ENCODE peak calls at places on chromosomes 16 and 17, in ten cellular contexts. One of them, this sample, is unnamed.

GRCh38 chr16:55501549-55502322 is 7.1 kb upstream of the LPCAT2 start:
- DNase-seq in lower lobe of right lung: no peak
- DNase-seq in K562: peak
- DNase-seq in heart left ventricle: no peak
- DNase-seq in CD4-positive, CD25-positive, alpha-beta regulatory T cell: no peak
- DNase-seq in skeletal muscle cell: no peak
- DNase-seq in A549: no peak
- DNase-seq in kidney epithelial cell: no peak
- DNase-seq in CD8-positive, alpha-beta memory T cell: no peak
- DNase-seq in mesendoderm: peak
- DNase-seq in this sample: no peak

GRCh38 chr16:81553814-81554675 is 109.4 kb downstream of the CMIP start:
- DNase-seq in lower lobe of right lung: peak
- DNase-seq in K562: no peak
- DNase-seq in heart left ventricle: no peak
- DNase-seq in CD4-positive, CD25-positive, alpha-beta regulatory T cell: no peak
- DNase-seq in skeletal muscle cell: no peak
- DNase-seq in A549: no peak
- DNase-seq in kidney epithelial cell: no peak
- DNase-seq in CD8-positive, alpha-beta memory T cell: no peak
- DNase-seq in mesendoderm: peak
- DNase-seq in this sample: no peak

GRCh38 chr16:56776562-56776961 is 46.6 kb downstream of the NUP93 start:
- DNase-seq in lower lobe of right lung: no peak
- DNase-seq in K562: peak
- DNase-seq in heart left ventricle: peak
- DNase-seq in CD4-positive, CD25-positive, alpha-beta regulatory T cell: no peak
- DNase-seq in skeletal muscle cell: no peak
- DNase-seq in A549: no peak
- DNase-seq in kidney epithelial cell: no peak
- DNase-seq in CD8-positive, alpha-beta memory T cell: no peak
- DNase-seq in mesendoderm: no peak
- DNase-seq in this sample: peak

GRCh38 chr16:84611041-84611440 is 6.8 kb downstream of the COTL1 start:
- DNase-seq in lower lobe of right lung: no peak
- DNase-seq in K562: no peak
- DNase-seq in heart left ventricle: no peak
- DNase-seq in CD4-positive, CD25-positive, alpha-beta regulatory T cell: no peak
- DNase-seq in skeletal muscle cell: no peak
- DNase-seq in A549: no peak
- DNase-seq in kidney epithelial cell: no peak
- DNase-seq in CD8-positive, alpha-beta memory T cell: no peak
- DNase-seq in mesendoderm: no peak
- DNase-seq in this sample: no peak

GRCh38 chr17:27646232-27646631 is 15.2 kb downstream of the LGALS9 start:
- DNase-seq in lower lobe of right lung: no peak
- DNase-seq in K562: no peak
- DNase-seq in heart left ventricle: no peak
- DNase-seq in CD4-positive, CD25-positive, alpha-beta regulatory T cell: no peak
- DNase-seq in skeletal muscle cell: no peak
- DNase-seq in A549: no peak
- DNase-seq in kidney epithelial cell: no peak
- DNase-seq in CD8-positive, alpha-beta memory T cell: no peak
- DNase-seq in mesendoderm: no peak
- DNase-seq in this sample: no peak

GRCh38 chr17:13076905-13077304 is 59.1 kb upstream of the ELAC2 start:
- DNase-seq in lower lobe of right lung: no peak
- DNase-seq in K562: no peak
- DNase-seq in heart left ventricle: no peak
- DNase-seq in CD4-positive, CD25-positive, alpha-beta regulatory T cell: no peak
- DNase-seq in skeletal muscle cell: no peak
- DNase-seq in A549: no peak
- DNase-seq in kidney epithelial cell: no peak
- DNase-seq in CD8-positive, alpha-beta memory T cell: no peak
- DNase-seq in mesendoderm: no peak
- DNase-seq in this sample: no peak

GRCh38 chr16:84652565-84652964 is 4.3 kb downstream of the KLHL36 start:
- DNase-seq in lower lobe of right lung: no peak
- DNase-seq in K562: no peak
- DNase-seq in heart left ventricle: no peak
- DNase-seq in CD4-positive, CD25-positive, alpha-beta regulatory T cell: peak
- DNase-seq in skeletal muscle cell: no peak
- DNase-seq in A549: no peak
- DNase-seq in kidney epithelial cell: no peak
- DNase-seq in CD8-positive, alpha-beta memory T cell: peak
- DNase-seq in mesendoderm: no peak
- DNase-seq in this sample: no peak

GRCh38 chr17:79322216-79323123 is 247.8 kb downstream of the ENGASE start:
- DNase-seq in lower lobe of right lung: no peak
- DNase-seq in K562: no peak
- DNase-seq in heart left ventricle: no peak
- DNase-seq in CD4-positive, CD25-positive, alpha-beta regulatory T cell: no peak
- DNase-seq in skeletal muscle cell: no peak
- DNase-seq in A549: no peak
- DNase-seq in kidney epithelial cell: no peak
- DNase-seq in CD8-positive, alpha-beta memory T cell: no peak
- DNase-seq in mesendoderm: no peak
- DNase-seq in this sample: no peak

GRCh38 chr17:61616783-61617182 is 25.8 kb upstream of the NACA2 start:
- DNase-seq in lower lobe of right lung: no peak
- DNase-seq in K562: no peak
- DNase-seq in heart left ventricle: no peak
- DNase-seq in CD4-positive, CD25-positive, alpha-beta regulatory T cell: no peak
- DNase-seq in skeletal muscle cell: no peak
- DNase-seq in A549: no peak
- DNase-seq in kidney epithelial cell: no peak
- DNase-seq in CD8-positive, alpha-beta memory T cell: no peak
- DNase-seq in mesendoderm: no peak
- DNase-seq in this sample: no peak

GRCh38 chr16:25177831-25178688 is 38.7 kb upstream of the AQP8 start:
- DNase-seq in lower lobe of right lung: peak
- DNase-seq in K562: no peak
- DNase-seq in heart left ventricle: no peak
- DNase-seq in CD4-positive, CD25-positive, alpha-beta regulatory T cell: no peak
- DNase-seq in skeletal muscle cell: no peak
- DNase-seq in A549: no peak
- DNase-seq in kidney epithelial cell: no peak
- DNase-seq in CD8-positive, alpha-beta memory T cell: no peak
- DNase-seq in mesendoderm: no peak
- DNase-seq in this sample: no peak

GRCh38 chr17:82333279-82334171 is at the start of gene SECTM1:
- DNase-seq in lower lobe of right lung: peak
- DNase-seq in K562: no peak
- DNase-seq in heart left ventricle: peak
- DNase-seq in CD4-positive, CD25-positive, alpha-beta regulatory T cell: no peak
- DNase-seq in skeletal muscle cell: no peak
- DNase-seq in A549: no peak
- DNase-seq in kidney epithelial cell: no peak
- DNase-seq in CD8-positive, alpha-beta memory T cell: no peak
- DNase-seq in mesendoderm: no peak
- DNase-seq in this sample: no peak

GRCh38 chr17:82331345-82331939 is 2.1 kb downstream of the SECTM1 start:
- DNase-seq in lower lobe of right lung: no peak
- DNase-seq in K562: no peak
- DNase-seq in heart left ventricle: no peak
- DNase-seq in CD4-positive, CD25-positive, alpha-beta regulatory T cell: no peak
- DNase-seq in skeletal muscle cell: no peak
- DNase-seq in A549: no peak
- DNase-seq in kidney epithelial cell: no peak
- DNase-seq in CD8-positive, alpha-beta memory T cell: no peak
- DNase-seq in mesendoderm: no peak
- DNase-seq in this sample: no peak

GRCh38 chr17:82334622-82335394 is 1.2 kb upstream of the SECTM1 start:
- DNase-seq in lower lobe of right lung: no peak
- DNase-seq in K562: no peak
- DNase-seq in heart left ventricle: no peak
- DNase-seq in CD4-positive, CD25-positive, alpha-beta regulatory T cell: no peak
- DNase-seq in skeletal muscle cell: no peak
- DNase-seq in A549: no peak
- DNase-seq in kidney epithelial cell: no peak
- DNase-seq in CD8-positive, alpha-beta memory T cell: no peak
- DNase-seq in mesendoderm: no peak
- DNase-seq in this sample: no peak

GRCh38 chr17:82332669-82333278 is 792 bp downstream of the SECTM1 start:
- DNase-seq in lower lobe of right lung: peak
- DNase-seq in K562: peak
- DNase-seq in heart left ventricle: no peak
- DNase-seq in CD4-positive, CD25-positive, alpha-beta regulatory T cell: no peak
- DNase-seq in skeletal muscle cell: no peak
- DNase-seq in A549: peak
- DNase-seq in kidney epithelial cell: peak
- DNase-seq in CD8-positive, alpha-beta memory T cell: no peak
- DNase-seq in mesendoderm: no peak
- DNase-seq in this sample: no peak

DNA sequence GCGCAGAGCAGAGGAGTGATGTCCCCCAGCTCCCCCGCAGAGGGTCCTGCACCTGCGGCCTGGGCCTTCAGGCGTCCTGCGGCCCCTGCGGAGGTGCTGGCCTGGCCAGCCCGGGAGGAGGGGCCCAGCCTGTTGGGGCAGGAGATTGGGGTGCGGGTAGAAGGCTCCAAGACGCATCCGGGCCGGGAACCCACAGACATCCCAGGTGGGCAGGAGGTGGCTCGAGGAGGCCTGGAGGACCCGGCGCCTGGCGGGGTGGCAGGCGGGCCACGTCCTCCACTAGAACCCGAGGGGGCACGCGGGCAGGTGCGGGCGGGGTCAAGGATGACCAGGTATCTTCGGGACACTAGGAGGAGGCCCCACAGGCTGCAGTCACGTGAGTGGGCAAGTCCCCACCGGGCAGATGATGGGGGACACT is 647 bp upstream of the SECTM1 start:
- DNase-seq in lower lobe of right lung: peak
- DNase-seq in K562: no peak
- DNase-seq in heart left ventricle: no peak
- DNase-seq in CD4-positive, CD25-positive, alpha-beta regulatory T cell: no peak
- DNase-seq in skeletal muscle cell: no peak
- DNase-seq in A549: no peak
- DNase-seq in kidney epithelial cell: no peak
- DNase-seq in CD8-positive, alpha-beta memory T cell: no peak
- DNase-seq in mesendoderm: no peak
- DNase-seq in this sample: no peak
- H3K4me3 ChIP-seq in lower lobe of right lung: peak
- H3K4me3 ChIP-seq in K562: no peak
- H3K4me3 ChIP-seq in heart left ventricle: peak
- H3K4me3 ChIP-seq in CD4-positive, CD25-positive, alpha-beta regulatory T cell: no peak
- H3K4me3 ChIP-seq in skeletal muscle cell: peak
- H3K4me3 ChIP-seq in A549: no peak
- H3K4me3 ChIP-seq in kidney epithelial cell: no peak
- H3K4me3 ChIP-seq in CD8-positive, alpha-beta memory T cell: peak
- H3K4me3 ChIP-seq in mesendoderm: no peak
- H3K4me3 ChIP-seq in this sample: peak

DNA sequence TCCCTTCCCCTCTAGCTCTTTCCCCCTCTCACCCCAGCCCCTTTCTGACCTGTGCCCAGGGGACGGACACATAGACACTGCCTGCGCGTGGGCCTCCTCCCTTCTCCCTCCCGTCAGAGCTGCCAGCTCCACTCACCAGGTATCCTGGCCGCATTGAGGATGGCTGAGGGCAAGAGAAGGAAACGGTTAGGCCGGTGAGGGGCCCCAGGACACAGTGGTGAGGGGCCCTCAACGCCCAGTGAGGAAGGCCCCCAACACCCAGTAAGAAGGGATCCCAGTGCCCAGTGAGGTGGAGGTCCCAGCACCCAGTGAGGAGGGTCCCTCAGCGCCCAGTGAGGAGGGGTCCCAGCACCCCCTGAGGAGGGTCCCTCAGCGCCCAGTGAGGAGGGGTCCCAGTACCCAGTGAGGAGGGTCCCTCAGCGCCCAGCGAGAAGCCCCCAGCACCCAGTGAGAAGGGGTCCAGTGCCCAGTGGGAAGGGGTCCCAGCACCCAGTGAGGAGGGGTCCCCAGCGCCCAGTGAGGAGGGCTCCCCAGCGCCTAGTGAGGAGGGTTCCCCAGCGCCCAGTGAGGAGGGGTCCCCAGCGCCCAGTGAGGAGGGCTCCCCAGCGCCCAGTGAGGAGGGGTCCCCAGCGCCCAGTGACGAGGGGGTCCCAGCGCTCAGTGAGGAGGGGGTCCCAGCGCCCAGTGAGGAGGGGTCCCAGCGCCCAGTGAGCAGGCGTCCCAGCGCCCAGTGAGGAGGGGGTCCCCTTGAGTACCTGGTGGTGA is 1.1 kb downstream of the PRSS22 start:
- DNase-seq in lower lobe of right lung: no peak
- DNase-seq in K562: no peak
- DNase-seq in heart left ventricle: no peak
- DNase-seq in CD4-positive, CD25-positive, alpha-beta regulatory T cell: no peak
- DNase-seq in skeletal muscle cell: no peak
- DNase-seq in A549: no peak
- DNase-seq in kidney epithelial cell: no peak
- DNase-seq in CD8-positive, alpha-beta memory T cell: no peak
- DNase-seq in mesendoderm: no peak
- DNase-seq in this sample: no peak
- H3K4me3 ChIP-seq in lower lobe of right lung: peak
- H3K4me3 ChIP-seq in K562: no peak
- H3K4me3 ChIP-seq in heart left ventricle: no peak
- H3K4me3 ChIP-seq in CD4-positive, CD25-positive, alpha-beta regulatory T cell: no peak
- H3K4me3 ChIP-seq in skeletal muscle cell: no peak
- H3K4me3 ChIP-seq in A549: no peak
- H3K4me3 ChIP-seq in kidney epithelial cell: peak
- H3K4me3 ChIP-seq in CD8-positive, alpha-beta memory T cell: no peak
- H3K4me3 ChIP-seq in mesendoderm: no peak
- H3K4me3 ChIP-seq in this sample: peak

GRCh38 chr16:1941162-1941923 is 1.7 kb downstream of the MSRB1 start:
- DNase-seq in lower lobe of right lung: no peak
- DNase-seq in K562: peak
- DNase-seq in heart left ventricle: no peak
- DNase-seq in CD4-positive, CD25-positive, alpha-beta regulatory T cell: no peak
- DNase-seq in skeletal muscle cell: no peak
- DNase-seq in A549: no peak
- DNase-seq in kidney epithelial cell: no peak
- DNase-seq in CD8-positive, alpha-beta memory T cell: no peak
- DNase-seq in mesendoderm: peak
- DNase-seq in this sample: no peak
- H3K4me3 ChIP-seq in lower lobe of right lung: peak
- H3K4me3 ChIP-seq in K562: peak
- H3K4me3 ChIP-seq in heart left ventricle: no peak
- H3K4me3 ChIP-seq in CD4-positive, CD25-positive, alpha-beta regulatory T cell: no peak
- H3K4me3 ChIP-seq in skeletal muscle cell: no peak
- H3K4me3 ChIP-seq in A549: peak
- H3K4me3 ChIP-seq in kidney epithelial cell: no peak
- H3K4me3 ChIP-seq in CD8-positive, alpha-beta memory T cell: no peak
- H3K4me3 ChIP-seq in mesendoderm: no peak
- H3K4me3 ChIP-seq in this sample: peak

GRCh38 chr17:37844977-37845293 is 79.3 kb upstream of the TBC1D3K start:
- DNase-seq in lower lobe of right lung: no peak
- DNase-seq in K562: no peak
- DNase-seq in heart left ventricle: no peak
- DNase-seq in CD4-positive, CD25-positive, alpha-beta regulatory T cell: no peak
- DNase-seq in skeletal muscle cell: no peak
- DNase-seq in A549: no peak
- DNase-seq in kidney epithelial cell: no peak
- DNase-seq in CD8-positive, alpha-beta memory T cell: no peak
- DNase-seq in mesendoderm: no peak
- DNase-seq in this sample: no peak
- H3K4me3 ChIP-seq in lower lobe of right lung: peak
- H3K4me3 ChIP-seq in K562: no peak
- H3K4me3 ChIP-seq in heart left ventricle: no peak
- H3K4me3 ChIP-seq in CD4-positive, CD25-positive, alpha-beta regulatory T cell: no peak
- H3K4me3 ChIP-seq in skeletal muscle cell: no peak
- H3K4me3 ChIP-seq in A549: no peak
- H3K4me3 ChIP-seq in kidney epithelial cell: no peak
- H3K4me3 ChIP-seq in CD8-positive, alpha-beta memory T cell: peak
- H3K4me3 ChIP-seq in mesendoderm: no peak
- H3K4me3 ChIP-seq in this sample: no peak

This sample was measured in LNCaP clone FGC.